ENCODE peak calls at places on chromosomes 12 and 14, in six cellular contexts. L, Z, P, N, W and B are unnamed samples.
A peak's percentile ranks its signal among the peaks of the same experiment; 100 is the strongest.

GRCh38 chr12:51847830-51848727 is at the start of gene FIGNL2:
- DNase-seq in L (peak; percentile 38), Z (no peak), P (peak; percentile 76), N (no peak), W (no peak), B (no peak)

GRCh38 chr14:102565959-102566358 is 26.5 kb upstream of the RCOR1 start:
- DNase-seq in L (no peak), Z (no peak), P (no peak), N (no peak), W (no peak), B (no peak)

GRCh38 chr12:62720661-62721330 is 214.2 kb downstream of the PPM1H start:
- DNase-seq in L (no peak), Z (no peak), P (no peak), N (no peak), W (no peak), B (no peak)

GRCh38 chr12:107404981-107405380 is 280.6 kb upstream of the PWP1 start:
- DNase-seq in L (peak; percentile 40), Z (peak; percentile 41), P (no peak), N (no peak), W (no peak), B (no peak)

GRCh38 chr12:52745554-52745953 is 31.6 kb downstream of the KRT76 start:
- DNase-seq in L (no peak), Z (no peak), P (no peak), N (no peak), W (no peak), B (no peak)

GRCh38 chr14:32728957-32729356 is 209.7 kb upstream of the NPAS3 start:
- DNase-seq in L (no peak), Z (no peak), P (no peak), N (no peak), W (no peak), B (no peak)

GRCh38 chr12:95343461-95344230 is 126.0 kb downstream of the VEZT start:
- DNase-seq in L (no peak), Z (no peak), P (no peak), N (no peak), W (no peak), B (no peak)

GRCh38 chr12:85949253-85949652 is 75.2 kb downstream of the NTS start:
- DNase-seq in L (no peak), Z (no peak), P (no peak), N (no peak), W (no peak), B (no peak)

GRCh38 chr12:51009038-51009437 is 17.1 kb downstream of the SLC11A2 start:
- DNase-seq in L (no peak), Z (no peak), P (no peak), N (no peak), W (peak; percentile 88), B (no peak)

GRCh38 chr14:54676822-54677708 is 110.1 kb downstream of the SAMD4A start:
- DNase-seq in L (peak; percentile 69), Z (peak; percentile 65), P (no peak), N (no peak), W (no peak), B (no peak)

GRCh38 chr12:100793182-100793581 is 1.4 kb upstream of the ANO4 start:
- DNase-seq in L (no peak), Z (no peak), P (no peak), N (no peak), W (no peak), B (no peak)

GRCh38 chr12:118119449-118119879 is 15.7 kb upstream of the VSIG10 start:
- DNase-seq in L (no peak), Z (no peak), P (no peak), N (no peak), W (no peak), B (no peak)

GRCh38 chr12:97229036-97229435 is 233.6 kb upstream of the RMST start:
- DNase-seq in L (no peak), Z (no peak), P (no peak), N (no peak), W (no peak), B (no peak)

GRCh38 chr12:105968025-105968424 is 170.7 kb downstream of the NUAK1 start:
- DNase-seq in L (no peak), Z (no peak), P (no peak), N (no peak), W (no peak), B (no peak)

GRCh38 chr14:64117671-64118402 is 176.3 kb downstream of the ESR2 start:
- DNase-seq in L (no peak), Z (peak; percentile 82), P (no peak), N (no peak), W (no peak), B (no peak)